ENCODE peak calls at places on chromosomes 3 and 15, in ten cellular contexts. O, E, T, P, Y, Z, J, I, G and A are unnamed samples.

GRCh38 chr3:101081990-101082389 is 88.8 kb upstream of the ABI3BP start:
- DNase-seq in O (no peak), E (no peak), T (no peak), P (no peak), Y (no peak), Z (no peak), J (no peak), I (no peak), G (no peak), A (peak)

GRCh38 chr3:12170207-12170606 is 11.5 kb upstream of the TIMP4 start:
- DNase-seq in O (no peak), E (no peak), T (peak), P (no peak), Y (peak), Z (no peak), J (no peak), I (no peak), G (no peak), A (peak)

GRCh38 chr3:52973806-52974205 is 72.1 kb downstream of the SFMBT1 start:
- DNase-seq in O (no peak), E (no peak), T (peak), P (no peak), Y (no peak), Z (no peak), J (no peak), I (no peak), G (no peak), A (peak)

GRCh38 chr3:172031957-172032356 is 7.4 kb upstream of the FNDC3B start:
- DNase-seq in O (no peak), E (no peak), T (no peak), P (no peak), Y (no peak), Z (no peak), J (no peak), I (no peak), G (no peak), A (no peak)

GRCh38 chr3:135134717-135135116 is 339.7 kb downstream of the EPHB1 start:
- DNase-seq in O (no peak), E (no peak), T (no peak), P (no peak), Y (no peak), Z (no peak), J (no peak), I (no peak), G (no peak), A (no peak)

GRCh38 chr3:21390856-21391255 is 360.2 kb downstream of the ZNF385D start:
- DNase-seq in O (no peak), E (no peak), T (peak), P (no peak), Y (no peak), Z (no peak), J (no peak), I (no peak), G (no peak), A (peak)

GRCh38 chr15:72474912-72475601 is 927 bp downstream of the ARIH1 start:
- DNase-seq in O (peak), E (peak), T (peak), P (peak), Y (peak), Z (peak), J (peak), I (peak), G (peak), A (peak)

GRCh38 chr3:175518459-175518858 is 659.3 kb downstream of the NAALADL2 start:
- DNase-seq in O (no peak), E (no peak), T (no peak), P (no peak), Y (no peak), Z (no peak), J (no peak), I (no peak), G (no peak), A (no peak)

GRCh38 chr15:27433604-27434003 is 462.6 kb downstream of the GABRG3 start:
- DNase-seq in O (no peak), E (no peak), T (no peak), P (no peak), Y (no peak), Z (no peak), J (no peak), I (no peak), G (no peak), A (no peak)

GRCh38 chr15:48064435-48064834 is 56.4 kb upstream of the SLC24A5 start:
- DNase-seq in O (no peak), E (no peak), T (no peak), P (no peak), Y (no peak), Z (no peak), J (no peak), I (no peak), G (no peak), A (no peak)

GRCh38 chr3:15329058-15330005 is 3.1 kb downstream of the SH3BP5 start:
- DNase-seq in O (peak), E (no peak), T (no peak), P (no peak), Y (no peak), Z (no peak), J (no peak), I (no peak), G (no peak), A (peak)

GRCh38 chr15:82047493-82048446 is 2.0 kb upstream of the MEX3B start:
- DNase-seq in O (no peak), E (no peak), T (peak), P (peak), Y (no peak), Z (no peak), J (peak), I (no peak), G (no peak), A (peak)

GRCh38 chr15:89127054-89127702 is 38.9 kb downstream of the ABHD2 start:
- DNase-seq in O (no peak), E (no peak), T (no peak), P (no peak), Y (no peak), Z (no peak), J (no peak), I (no peak), G (no peak), A (peak)

GRCh38 chr3:330494-331115 is 134.0 kb downstream of the CHL1 start:
- DNase-seq in O (no peak), E (no peak), T (no peak), P (no peak), Y (no peak), Z (no peak), J (no peak), I (no peak), G (no peak), A (no peak)

GRCh38 chr15:70054884-70055387 is 42.8 kb downstream of the TLE3 start:
- DNase-seq in O (no peak), E (peak), T (no peak), P (peak), Y (no peak), Z (no peak), J (no peak), I (no peak), G (no peak), A (no peak)

GRCh38 chr3:880371-880770 is 212.5 kb upstream of the CNTN6 start:
- DNase-seq in O (no peak), E (no peak), T (no peak), P (no peak), Y (no peak), Z (no peak), J (no peak), I (no peak), G (no peak), A (no peak)

GRCh38 chr15:65326109-65326508 is 21.6 kb downstream of the RNU5B-1 start:
- DNase-seq in O (peak), E (no peak), T (peak), P (peak), Y (no peak), Z (peak), J (peak), I (no peak), G (no peak), A (no peak)

GRCh38 chr15:78101423-78102105 is 9.2 kb downstream of the SH2D7 start:
- DNase-seq in O (no peak), E (no peak), T (no peak), P (no peak), Y (no peak), Z (peak), J (no peak), I (no peak), G (no peak), A (no peak)

GRCh38 chr3:113948015-113948917 is 453 bp downstream of the ZDHHC23 start:
- DNase-seq in O (peak), E (peak), T (no peak), P (no peak), Y (no peak), Z (no peak), J (peak), I (peak), G (peak), A (no peak)

GRCh38 chr3:187360523-187361060 is 7.6 kb upstream of the RTP4 start:
- DNase-seq in O (no peak), E (no peak), T (no peak), P (no peak), Y (no peak), Z (no peak), J (no peak), I (no peak), G (peak), A (no peak)

GRCh38 chr3:37554364-37554763 is 307.3 kb upstream of the CTDSPL start:
- DNase-seq in O (no peak), E (no peak), T (no peak), P (no peak), Y (no peak), Z (no peak), J (no peak), I (no peak), G (no peak), A (no peak)

GRCh38 chr3:4994144-4994730 is 15.0 kb downstream of the BHLHE40 start:
- DNase-seq in O (no peak), E (no peak), T (peak), P (no peak), Y (peak), Z (peak), J (no peak), I (no peak), G (no peak), A (peak)

GRCh38 chr3:184295771-184296170 is 3.3 kb upstream of the PSMD2 start:
- DNase-seq in O (no peak), E (no peak), T (no peak), P (no peak), Y (no peak), Z (no peak), J (no peak), I (no peak), G (no peak), A (no peak)

GRCh38 chr3:63719796-63720445 is 67.4 kb downstream of the SNTN start:
- DNase-seq in O (no peak), E (no peak), T (no peak), P (no peak), Y (no peak), Z (no peak), J (no peak), I (no peak), G (no peak), A (no peak)

GRCh38 chr3:122390665-122391064 is 6.7 kb downstream of the FAM162A start:
- DNase-seq in O (no peak), E (no peak), T (peak), P (no peak), Y (no peak), Z (no peak), J (no peak), I (no peak), G (no peak), A (no peak)

GRCh38 chr15:70474682-70475438 is 288.5 kb downstream of the UACA start:
- DNase-seq in O (no peak), E (peak), T (peak), P (no peak), Y (peak), Z (no peak), J (no peak), I (peak), G (no peak), A (peak)

GRCh38 chr3:129425213-129425612 is 3.2 kb downstream of the EFCAB12 start:
- DNase-seq in O (no peak), E (no peak), T (no peak), P (no peak), Y (no peak), Z (no peak), J (no peak), I (no peak), G (peak), A (no peak)

GRCh38 chr3:99534951-99535704 is 103.3 kb upstream of the COL8A1 start:
- DNase-seq in O (no peak), E (no peak), T (peak), P (no peak), Y (peak), Z (no peak), J (peak), I (no peak), G (no peak), A (peak)

GRCh38 chr15:95973566-95974256 is 356.8 kb upstream of the NR2F2 start:
- DNase-seq in O (no peak), E (no peak), T (no peak), P (no peak), Y (no peak), Z (no peak), J (no peak), I (no peak), G (no peak), A (no peak)

GRCh38 chr3:76083992-76084391 is 298.6 kb upstream of the ZNF717 start:
- DNase-seq in O (no peak), E (no peak), T (peak), P (no peak), Y (no peak), Z (no peak), J (no peak), I (no peak), G (no peak), A (no peak)

GRCh38 chr3:11637901-11638668 is 5.6 kb downstream of the VGLL4 start:
- DNase-seq in O (peak), E (no peak), T (peak), P (no peak), Y (no peak), Z (no peak), J (no peak), I (no peak), G (no peak), A (peak)

GRCh38 chr15:98126326-98127090 is 166.0 kb downstream of the ARRDC4 start:
- DNase-seq in O (no peak), E (no peak), T (no peak), P (no peak), Y (no peak), Z (no peak), J (no peak), I (no peak), G (no peak), A (peak)

GRCh38 chr15:96344706-96345559 is 14.4 kb downstream of the NR2F2 start:
- DNase-seq in O (no peak), E (no peak), T (peak), P (peak), Y (peak), Z (peak), J (no peak), I (no peak), G (no peak), A (no peak)

GRCh38 chr3:110614181-110614580 is 457.4 kb upstream of the NECTIN3 start:
- DNase-seq in O (no peak), E (no peak), T (no peak), P (no peak), Y (no peak), Z (no peak), J (no peak), I (no peak), G (no peak), A (no peak)

GRCh38 chr3:160796813-160797164 is 40.8 kb downstream of the PPM1L start:
- DNase-seq in O (no peak), E (no peak), T (no peak), P (no peak), Y (no peak), Z (no peak), J (no peak), I (no peak), G (no peak), A (no peak)

GRCh38 chr3:160797306-160797705 is 41.3 kb downstream of the PPM1L start:
- DNase-seq in O (no peak), E (no peak), T (no peak), P (no peak), Y (no peak), Z (no peak), J (no peak), I (no peak), G (no peak), A (no peak)

GRCh38 chr3:160804762-160805161 is 48.7 kb downstream of the PPM1L start:
- DNase-seq in O (peak), E (peak), T (no peak), P (no peak), Y (peak), Z (peak), J (peak), I (no peak), G (no peak), A (no peak)

GRCh38 chr3:160806094-160806493 is 50.1 kb downstream of the PPM1L start:
- DNase-seq in O (no peak), E (no peak), T (no peak), P (no peak), Y (no peak), Z (no peak), J (no peak), I (no peak), G (no peak), A (no peak)

GRCh38 chr3:160801386-160802118 is 45.5 kb downstream of the PPM1L start:
- DNase-seq in O (no peak), E (peak), T (peak), P (no peak), Y (peak), Z (peak), J (no peak), I (no peak), G (no peak), A (peak)
- H3K4me3 ChIP-seq in O (no peak), E (peak), T (no peak), P (no peak), Y (no peak), Z (no peak), J (no peak), I (no peak), G (no peak), A (no peak)

GRCh38 chr3:181487236-181487978 is 224.3 kb upstream of the SOX2 start:
- DNase-seq in O (no peak), E (no peak), T (no peak), P (no peak), Y (no peak), Z (no peak), J (no peak), I (no peak), G (no peak), A (no peak)
- H3K4me3 ChIP-seq in O (no peak), E (no peak), T (no peak), P (no peak), Y (no peak), Z (no peak), J (no peak), I (no peak), G (no peak), A (no peak)

GRCh38 chr15:22903427-22903826 is 65.0 kb downstream of the NIPA2 start:
- DNase-seq in O (no peak), E (no peak), T (no peak), P (no peak), Y (no peak), Z (no peak), J (no peak), I (no peak), G (no peak), A (no peak)

GRCh38 chr15:22904736-22905135 is 66.3 kb downstream of the NIPA2 start:
- DNase-seq in O (no peak), E (no peak), T (no peak), P (no peak), Y (no peak), Z (peak), J (no peak), I (no peak), G (no peak), A (no peak)

GRCh38 chr15:22903961-22904534 is 65.6 kb downstream of the NIPA2 start:
- DNase-seq in O (no peak), E (no peak), T (no peak), P (no peak), Y (no peak), Z (no peak), J (no peak), I (peak), G (no peak), A (no peak)

GRCh38 chr15:22908830-22909229 is 70.4 kb downstream of the NIPA2 start:
- DNase-seq in O (no peak), E (no peak), T (no peak), P (no peak), Y (no peak), Z (no peak), J (no peak), I (no peak), G (no peak), A (no peak)

GRCh38 chr15:22907161-22907950 is 68.9 kb downstream of the NIPA2 start:
- DNase-seq in O (no peak), E (no peak), T (no peak), P (no peak), Y (no peak), Z (no peak), J (no peak), I (no peak), G (no peak), A (no peak)
- H3K4me3 ChIP-seq in O (no peak), E (no peak), T (no peak), P (no peak), Y (no peak), Z (no peak), J (no peak), I (no peak), G (no peak), A (no peak)

GRCh38 chr3:9279959-9280358 is 30.5 kb upstream of the SRGAP3 start:
- DNase-seq in O (peak), E (no peak), T (no peak), P (no peak), Y (no peak), Z (no peak), J (no peak), I (no peak), G (no peak), A (peak)
- H3K4me3 ChIP-seq in O (no peak), E (no peak), T (no peak), P (no peak), Y (no peak), Z (no peak), J (no peak), I (no peak), G (no peak), A (no peak)